ENCODE peak calls at places on chromosome 1, in ten cellular contexts. A is psoas muscle, I is RWPE1, S is SJSA1, E is small intestine, K is brain microvascular endothelial cell, V is caudate nucleus, C is lower lobe of right lung, M is neuronal stem cell, Y is breast epithelium. H is an unnamed sample.

GRCh38 chr1:52551476-52552235 is 1.2 kb downstream of the TUT4 start:
- DNase-seq in E (peak; percentile 24), M (peak; percentile 29), A (no peak), C (no peak), Y (no peak), K (peak; percentile 43), S (peak; percentile 45), V (no peak), I (no peak), H (peak; percentile 10)

GRCh38 chr1:203557390-203557789 is 63.4 kb downstream of the OPTC start:
- DNase-seq in C (no peak), V (no peak), Y (no peak), S (peak; percentile 84), I (peak; percentile 68), A (peak; percentile 61), E (no peak), M (no peak), K (peak; percentile 53), H (no peak)

GRCh38 chr1:4396571-4396970 is 257.8 kb upstream of the AJAP1 start:
- DNase-seq in C (no peak), E (no peak), K (no peak), S (no peak), I (no peak), V (peak; percentile 7), Y (no peak), M (no peak), A (no peak), H (no peak)

GRCh38 chr1:24463756-24464377 is 38.8 kb upstream of the RCAN3 start:
- DNase-seq in Y (no peak), V (no peak), C (no peak), I (no peak), E (no peak), K (no peak), A (no peak), S (no peak), M (no peak), H (no peak)

GRCh38 chr1:241802849-241803248 is 45.2 kb upstream of the EXO1 start:
- DNase-seq in Y (no peak), V (no peak), E (no peak), C (no peak), M (no peak), S (no peak), K (no peak), I (no peak), A (no peak), H (no peak)

GRCh38 chr1:201884472-201884871 is 4.2 kb upstream of the SHISA4 start:
- DNase-seq in K (no peak), M (no peak), E (no peak), I (no peak), A (peak; percentile 61), S (no peak), V (no peak), Y (no peak), C (no peak), H (no peak)

GRCh38 chr1:58391056-58391455 is 155.5 kb downstream of the OMA1 start:
- DNase-seq in M (no peak), S (no peak), I (no peak), V (no peak), E (no peak), K (no peak), Y (no peak), C (no peak), A (no peak), H (no peak)

GRCh38 chr1:228368801-228369607 is 37.6 kb downstream of the TRIM11 start:
- DNase-seq in M (no peak), Y (peak; percentile 34), A (peak; percentile 40), E (no peak), V (no peak), S (no peak), I (no peak), K (no peak), C (peak; percentile 41), H (no peak)

GRCh38 chr1:31681421-31681820 is 22.4 kb downstream of the COL16A1 start:
- DNase-seq in Y (no peak), I (no peak), E (no peak), V (no peak), M (no peak), C (no peak), K (no peak), A (no peak), S (no peak), H (no peak)

DNA sequence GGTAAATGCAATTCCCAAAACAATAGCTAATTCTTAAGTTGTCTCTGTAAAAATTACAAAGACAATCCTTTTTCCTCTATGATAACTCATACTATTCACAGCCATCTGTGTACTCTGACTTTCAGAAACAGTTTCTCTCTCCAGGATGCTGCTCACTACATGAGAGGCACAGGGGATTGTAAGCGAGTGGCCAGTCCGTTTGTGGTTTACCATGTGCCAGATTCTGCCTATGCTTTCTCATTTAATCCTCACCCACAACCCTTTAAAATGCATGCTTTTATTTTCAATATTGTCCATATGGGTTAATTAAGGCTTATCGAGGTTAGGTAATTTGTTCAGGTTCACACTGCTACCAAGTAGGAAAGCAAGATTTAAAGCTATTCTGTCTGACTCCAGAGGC is 23.0 kb downstream of the RGS1 start:
- DNase-seq in I (no peak), E (no peak), A (no peak), Y (no peak), M (no peak), V (no peak), S (no peak), C (no peak), K (no peak), H (no peak)
- H3K27ac ChIP-seq in I (no peak overlapping the region), E (no peak overlapping the region), A (no peak overlapping the region), Y (no peak overlapping the region), M (no peak overlapping the region), V (no peak overlapping the region), S (no peak overlapping the region), C (no peak overlapping the region), K (no peak overlapping the region), H (no peak overlapping the region)

DNA sequence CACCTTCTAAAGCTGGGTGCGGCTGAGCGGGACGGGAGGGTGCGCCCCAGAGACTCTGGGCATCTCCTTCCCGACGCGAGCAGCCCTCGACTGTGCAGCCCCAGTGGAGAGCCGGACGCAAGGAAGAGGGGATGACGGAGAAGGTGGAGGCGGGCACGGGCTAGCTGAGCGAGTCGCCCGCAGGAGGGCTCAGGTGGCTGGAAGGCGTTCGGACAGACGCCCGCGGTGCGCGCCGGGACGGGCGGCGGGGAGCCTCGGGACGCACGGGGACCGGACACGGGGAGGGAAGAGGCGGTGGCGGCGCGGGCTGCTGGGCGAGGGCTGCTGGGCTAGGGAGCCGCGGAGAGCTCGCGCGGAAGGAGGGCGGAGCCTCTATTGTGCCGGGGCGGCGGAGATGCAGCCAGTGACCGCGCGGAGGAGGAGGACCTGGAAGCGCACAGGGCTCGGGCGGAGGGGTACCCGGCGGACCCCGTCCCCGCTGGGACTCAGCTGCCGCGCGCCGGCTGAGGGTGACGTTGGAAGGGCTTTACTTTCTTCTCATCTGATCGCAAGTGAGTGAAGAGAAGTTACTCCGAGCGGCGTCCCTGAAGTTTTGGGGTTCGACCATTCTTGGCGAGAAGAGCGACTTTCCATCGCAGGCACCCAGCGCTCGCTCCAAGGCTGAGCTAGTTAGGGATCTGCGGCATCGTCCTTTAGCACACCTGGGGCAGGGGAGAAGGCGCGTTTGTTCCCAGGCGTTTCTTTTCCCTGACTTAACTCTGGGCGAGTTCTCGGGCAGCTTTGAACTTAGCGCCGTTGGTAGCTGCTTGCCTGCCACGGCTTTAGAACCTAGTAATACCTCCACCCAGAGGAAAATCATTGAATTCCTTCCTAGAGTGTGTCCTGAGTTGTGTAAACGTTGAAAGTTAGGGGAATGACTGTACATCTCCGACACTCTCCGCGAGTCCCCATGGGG is at the start of gene OLFML2B:
- DNase-seq in I (peak; percentile 71), V (peak; percentile 25), C (peak; percentile 75), Y (peak; percentile 58), E (peak; percentile 51), K (peak; percentile 81), A (peak; percentile 75), M (peak; percentile 73), S (peak; percentile 73), H (peak; percentile 48)
- H3K27ac ChIP-seq in I (no peak within 1 kb of the TSS), V (no peak within 1 kb of the TSS), C (peak within 1 kb of the TSS; percentile 66), Y (peak within 1 kb of the TSS; percentile 40), E (no peak within 1 kb of the TSS), K (peak within 1 kb of the TSS; percentile 25), A (peak within 1 kb of the TSS; percentile 27), M (no peak within 1 kb of the TSS), S (peak within 1 kb of the TSS; percentile 11), H (no peak within 1 kb of the TSS)

GRCh38 chr1:160993544-160993943 is 27.4 kb downstream of the F11R start:
- DNase-seq in K (peak; percentile 56), S (no peak), V (no peak), Y (no peak), A (no peak), E (peak; percentile 58), I (peak; percentile 36), C (no peak), M (no peak), H (no peak)

GRCh38 chr1:160996195-160996594 is 24.8 kb downstream of the F11R start:
- DNase-seq in E (peak; percentile 56), A (no peak), V (no peak), C (no peak), M (no peak), I (peak; percentile 82), Y (no peak), K (peak; percentile 27), S (peak; percentile 45), H (no peak)

GRCh38 chr1:160999376-160999775 is 21.6 kb downstream of the F11R start:
- DNase-seq in C (no peak), A (no peak), V (no peak), I (no peak), Y (no peak), E (no peak), M (no peak), S (no peak), K (no peak), H (no peak)

GRCh38 chr1:161001068-161001467 is 19.9 kb downstream of the F11R start:
- DNase-seq in A (no peak), C (no peak), Y (no peak), S (no peak), I (no peak), K (no peak), V (no peak), E (no peak), M (no peak), H (no peak)

DNA sequence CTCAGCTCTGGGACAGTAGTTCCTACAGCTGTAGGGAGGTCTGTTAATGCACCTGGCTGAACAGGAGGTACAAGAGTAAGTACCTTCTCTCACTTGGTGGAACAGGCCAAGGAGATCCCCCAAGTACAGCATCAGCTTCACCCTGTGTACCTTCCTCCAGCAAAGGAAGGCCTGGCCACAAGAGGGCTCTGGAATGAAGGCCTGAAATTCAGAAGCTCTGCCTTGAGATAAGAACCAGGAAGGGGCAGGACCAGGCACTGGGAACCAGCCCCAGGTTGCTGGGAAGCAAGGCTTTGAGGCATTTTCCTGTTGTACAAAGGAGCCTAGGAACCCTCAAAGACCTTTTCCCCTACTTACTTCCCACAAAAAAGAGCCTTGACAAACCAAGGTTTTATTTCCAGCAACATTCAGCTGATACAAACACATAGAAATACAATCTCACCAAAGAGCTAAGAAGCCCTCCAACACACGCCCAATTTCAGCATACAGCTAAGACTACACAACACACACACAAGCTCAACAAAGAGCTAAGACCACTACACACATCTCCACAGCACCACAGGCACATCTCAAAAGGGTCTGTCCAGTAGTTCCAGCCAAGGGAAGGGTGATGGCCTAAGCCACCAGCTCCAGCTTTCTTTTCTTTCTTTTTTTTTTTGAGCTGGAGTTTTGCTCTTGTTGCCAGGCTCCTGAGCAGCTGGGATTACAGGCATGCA is 23.5 kb downstream of the F11R start:
- DNase-seq in I (peak; percentile 57), C (peak; percentile 75), M (no peak), E (peak; percentile 85), K (peak; percentile 71), Y (no peak), V (peak; percentile 14), S (peak; percentile 24), A (peak; percentile 33), H (no peak)
- H3K27ac ChIP-seq in I (peak overlapping the region; percentile 33), C (peak overlapping the region; percentile 73), M (no peak overlapping the region), E (peak overlapping the region; percentile 56), K (no peak overlapping the region), Y (peak overlapping the region; percentile 50), V (peak overlapping the region; percentile 13), S (no peak overlapping the region), A (no peak overlapping the region), H (no peak overlapping the region)

GRCh38 chr1:153533689-153534201 is 2.0 kb downstream of the S100A6 start:
- DNase-seq in E (peak; percentile 61), A (peak; percentile 74), V (no peak), M (no peak), C (no peak), K (peak; percentile 89), I (peak; percentile 94), Y (no peak), S (peak; percentile 90), H (no peak)
- H3K27ac ChIP-seq in E (peak overlapping the region; percentile 96), A (peak overlapping the region; percentile 46), V (peak overlapping the region; percentile 11), M (peak overlapping the region; percentile 8), C (peak overlapping the region; percentile 100), K (peak overlapping the region; percentile 88), I (peak overlapping the region; percentile 99), Y (peak overlapping the region; percentile 99), S (peak overlapping the region; percentile 86), H (peak overlapping the region; percentile 18)